ENCODE peak calls at places on chromosomes 4 and X, in nine cellular contexts. K is fibroblast of lung; F is neural progenitor cell; E is IMR-90; H is CD8-positive, alpha-beta T cell; A is heart left ventricle; C is hepatocyte; N is tibial nerve; I is kidney. X is an unnamed sample.

GRCh38 chr4:102610007-102610406 is 108.8 kb downstream of the NFKB1 start:
- DNase-seq in A (no peak), C (no peak), F (no peak), H (no peak), E (peak; percentile 12), K (no peak), N (no peak), I (no peak), X (no peak)

GRCh38 chr4:148998719-148999118 is 556.5 kb upstream of the NR3C2 start:
- DNase-seq in C (no peak), N (no peak), F (peak; percentile 68), E (peak; percentile 17), H (no peak), A (no peak), K (no peak), I (no peak), X (peak; percentile 2)

GRCh38 chr4:173485164-173485563 is 44.9 kb downstream of the HAND2 start:
- DNase-seq in N (no peak), A (no peak), E (peak; percentile 39), H (no peak), I (no peak), C (no peak), F (no peak), K (peak; percentile 61), X (no peak)

GRCh38 chr4:8478371-8478770 is 37.8 kb downstream of the TRMT44 start:
- DNase-seq in H (no peak), N (no peak), K (no peak), I (no peak), F (no peak), A (no peak), E (no peak), C (no peak), X (no peak)

GRCh38 chr4:138509346-138509745 is 267.2 kb upstream of the SLC7A11 start:
- DNase-seq in I (peak; percentile 25), A (no peak), F (no peak), H (no peak), E (no peak), K (no peak), N (no peak), C (no peak), X (no peak)

GRCh38 chrX:20412871-20413486 is 146.3 kb upstream of the RPS6KA3 start:
- DNase-seq in A (peak; percentile 8), I (peak; percentile 72), N (peak; percentile 4), K (no peak), H (peak; percentile 77), F (no peak), C (no peak), E (no peak), X (no peak)

GRCh38 chr4:18917689-18918088 is 896.1 kb upstream of the LCORL start:
- DNase-seq in E (peak; percentile 23), F (no peak), C (no peak), A (no peak), I (no peak), N (no peak), H (no peak), K (peak; percentile 66), X (no peak)

GRCh38 chr4:12459126-12459525 is 1025.0 kb downstream of the RAB28 start:
- DNase-seq in I (no peak), A (no peak), C (no peak), K (no peak), F (no peak), H (no peak), N (no peak), E (no peak), X (no peak)

GRCh38 chrX:16067886-16068515 is 55.4 kb upstream of the GRPR start:
- DNase-seq in K (no peak), F (no peak), H (no peak), N (no peak), E (no peak), C (no peak), I (no peak), A (no peak), X (no peak)

GRCh38 chr4:9988349-9988748 is 32.9 kb downstream of the SLC2A9 start:
- DNase-seq in N (no peak), K (no peak), A (no peak), C (no peak), H (no peak), F (no peak), I (no peak), E (no peak), X (no peak)

GRCh38 chrX:51894697-51895336 is 1.4 kb downstream of the MAGED1 start:
- DNase-seq in F (peak; percentile 14), K (peak; percentile 42), C (peak; percentile 18), H (peak; percentile 60), A (peak; percentile 9), N (peak; percentile 7), E (peak; percentile 31), I (no peak), X (no peak)

GRCh38 chr4:68569466-68570121 is 6.5 kb downstream of the UGT2B17 start:
- DNase-seq in F (no peak), H (no peak), E (no peak), A (no peak), C (no peak), N (no peak), K (no peak), I (peak; percentile 16), X (no peak)

GRCh38 chr4:121656269-121656641 is 40.5 kb downstream of the ANXA5 start:
- DNase-seq in H (no peak), F (peak; percentile 72), I (no peak), K (peak; percentile 74), N (peak; percentile 75), C (peak; percentile 77), E (peak; percentile 79), A (peak; percentile 33), X (peak; percentile 37)

GRCh38 chrX:18424482-18425198 is 768 bp upstream of the CDKL5 start:
- DNase-seq in I (no peak), H (peak; percentile 43), K (peak; percentile 46), N (no peak), C (peak; percentile 48), A (no peak), E (peak; percentile 70), F (peak; percentile 69), X (peak; percentile 36)

GRCh38 chr4:41679991-41680390 is 68.5 kb downstream of the PHOX2B start:
- DNase-seq in A (no peak), I (no peak), K (peak; percentile 43), C (no peak), H (no peak), N (no peak), E (peak; percentile 2), F (no peak), X (no peak)

GRCh38 chr4:85747871-85748491 is 273.0 kb downstream of the ARHGAP24 start:
- DNase-seq in A (peak; percentile 25), C (peak; percentile 85), K (peak; percentile 75), F (peak; percentile 81), I (no peak), E (peak; percentile 83), N (peak; percentile 64), H (no peak), X (peak; percentile 50)

GRCh38 chrX:1391707-1392375 is at the start of gene SLC25A6:
- DNase-seq in C (peak; percentile 100), A (peak; percentile 99), K (peak; percentile 94), I (peak; percentile 100), N (peak; percentile 96), F (peak; percentile 99), E (peak; percentile 95), H (peak; percentile 99), X (peak; percentile 92)

GRCh38 chr4:165761968-165762367 is 111.1 kb upstream of the TLL1 start:
- DNase-seq in C (no peak), E (no peak), A (no peak), F (no peak), I (no peak), N (no peak), K (peak; percentile 22), H (no peak), X (no peak)

GRCh38 chr4:159012381-159012780 is 90.5 kb upstream of the RAPGEF2 start:
- DNase-seq in K (peak; percentile 48), N (no peak), H (no peak), F (no peak), E (peak; percentile 56), C (no peak), I (no peak), A (no peak), X (no peak)

GRCh38 chrX:129823115-129823514 is 20.6 kb downstream of the ZDHHC9 start:
- DNase-seq in K (peak; percentile 10), A (peak; percentile 13), N (peak; percentile 24), E (peak; percentile 15), F (peak; percentile 52), H (peak; percentile 61), I (no peak), C (peak; percentile 56), X (no peak)

GRCh38 chr4:133162941-133163340 is 13.8 kb downstream of the PCDH10 start:
- DNase-seq in H (no peak), F (no peak), A (no peak), N (no peak), C (no peak), E (no peak), K (peak; percentile 46), I (no peak), X (no peak)
- H3K27ac ChIP-seq in H (no peak overlapping the region), F (no peak overlapping the region), A (no peak overlapping the region), N (no peak overlapping the region), C (no peak overlapping the region), E (no peak overlapping the region), K (no peak overlapping the region), I (no peak overlapping the region), X (no peak overlapping the region)

GRCh38 chrX:13430136-13430827 is 110.4 kb upstream of the ATXN3L start:
- DNase-seq in N (no peak), K (no peak), A (no peak), F (no peak), I (no peak), H (no peak), C (no peak), E (peak; percentile 37), X (no peak)
- TF ChIP-seq CTCF in N (no peak), K (no peak), A (no peak), F (no peak), I (no peak), H (no peak), C (no peak), E (no peak), X (no peak)

GRCh38 chr4:89657931-89658700 is 178.8 kb downstream of the SNCA start:
- DNase-seq in I (no peak), H (no peak), N (no peak), A (no peak), E (peak; percentile 46), C (peak; percentile 19), F (peak; percentile 30), K (peak; percentile 25), X (peak; percentile 1)
- H3K4me3 ChIP-seq in I (no peak overlapping the region), H (no peak overlapping the region), N (no peak overlapping the region), A (no peak overlapping the region), E (no peak overlapping the region), C (no peak overlapping the region), F (no peak overlapping the region), K (no peak overlapping the region), X (no peak overlapping the region)

GRCh38 chr4:137125011-137125410 is 407.3 kb downstream of the PCDH18 start:
- DNase-seq in H (no peak), A (peak; percentile 16), N (no peak), K (peak; percentile 44), I (no peak), F (no peak), E (peak; percentile 55), C (peak; percentile 14), X (no peak)

GRCh38 chr4:137124278-137124932 is 407.9 kb downstream of the PCDH18 start:
- DNase-seq in H (no peak), A (no peak), K (peak; percentile 55), F (peak; percentile 61), N (no peak), C (peak; percentile 61), I (no peak), E (peak; percentile 79), X (peak; percentile 44)

DNA sequence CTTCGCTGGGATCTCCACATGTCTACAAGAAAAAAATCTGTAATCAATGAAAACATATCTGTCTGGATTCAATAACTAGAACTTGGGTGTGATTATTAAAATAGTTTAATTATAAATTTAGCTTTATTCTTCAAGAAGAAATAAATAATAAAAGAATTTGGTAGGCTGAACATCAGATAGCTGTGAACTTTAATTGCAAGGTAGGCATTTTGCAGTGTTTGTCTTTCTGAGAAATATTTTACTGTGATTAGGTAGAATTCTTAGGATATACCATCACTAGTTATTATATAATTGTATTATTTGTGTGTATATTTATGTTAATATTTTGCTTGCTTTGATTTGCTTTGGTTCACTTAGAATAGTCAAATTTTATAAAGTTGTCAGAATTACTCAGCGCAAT is 409.4 kb downstream of the PCDH18 start:
- DNase-seq in H (no peak), F (no peak), N (no peak), C (no peak), E (no peak), I (no peak), K (no peak), A (no peak), X (no peak)
- H3K27ac ChIP-seq in H (no peak overlapping the region), F (no peak overlapping the region), N (no peak overlapping the region), C (no peak overlapping the region), E (no peak overlapping the region), I (no peak overlapping the region), K (no peak overlapping the region), A (no peak overlapping the region), X (no peak overlapping the region)